ENCODE peak calls at places on chromosome 6, in five cellular contexts. O is GM12878, W is hepatocyte, R is WERI-Rb-1, S is kidney epithelial cell. E is an unnamed sample.

GRCh38 chr6:47061631-47062300 is 19.6 kb upstream of the ADGRF1 start:
- DNase-seq in O (no peak), W (no peak), R (peak; percentile 54), S (no peak), E (no peak)

GRCh38 chr6:137241481-137242011 is 22.4 kb upstream of the IFNGR1 start:
- DNase-seq in O (no peak), W (peak; percentile 48), R (no peak), S (no peak), E (peak; percentile 55)

GRCh38 chr6:89591745-89592144 is 46.8 kb downstream of the LYRM2 start:
- DNase-seq in O (no peak), W (no peak), R (no peak), S (no peak), E (no peak)

GRCh38 chr6:142045380-142046270 is 87.1 kb upstream of the GJE1 start:
- DNase-seq in O (no peak), W (no peak), R (no peak), S (no peak), E (no peak)

GRCh38 chr6:33490198-33490597 is 35.8 kb downstream of the ZBTB9 start:
- DNase-seq in O (no peak), W (peak; percentile 47), R (no peak), S (no peak), E (no peak)

GRCh38 chr6:3759656-3760245 is 8.2 kb upstream of the PXDC1 start:
- DNase-seq in O (no peak), W (no peak), R (no peak), S (no peak), E (peak; percentile 37)

GRCh38 chr6:43368517-43369160 is 808 bp downstream of the ZNF318 start:
- DNase-seq in O (no peak), W (peak; percentile 78), R (peak; percentile 67), S (no peak), E (no peak)

GRCh38 chr6:134436950-134437349 is 119.0 kb upstream of the SGK1 start:
- DNase-seq in O (peak; percentile 8), W (no peak), R (no peak), S (no peak), E (no peak)

GRCh38 chr6:130858498-130859160 is 31.4 kb downstream of the SMLR1 start:
- DNase-seq in O (no peak), W (peak; percentile 72), R (no peak), S (no peak), E (no peak)

GRCh38 chr6:136784910-136785746 is 7.1 kb downstream of the MAP3K5 start:
- DNase-seq in O (no peak), W (no peak), R (no peak), S (no peak), E (no peak)

GRCh38 chr6:137361701-137362100 is 132.5 kb downstream of the OLIG3 start:
- DNase-seq in O (no peak), W (no peak), R (no peak), S (no peak), E (no peak)

GRCh38 chr6:6678185-6678671 is 89.7 kb downstream of the LY86 start:
- DNase-seq in O (no peak), W (peak; percentile 74), R (no peak), S (no peak), E (no peak)

GRCh38 chr6:168615837-168616236 is 174.9 kb downstream of the SMOC2 start:
- DNase-seq in O (no peak), W (no peak), R (no peak), S (no peak), E (no peak)

GRCh38 chr6:13916230-13916944 is 8.4 kb upstream of the RNF182 start:
- DNase-seq in O (no peak), W (peak; percentile 30), R (peak; percentile 74), S (no peak), E (no peak)

GRCh38 chr6:39196648-39197047 is 32.6 kb downstream of the KCNK5 start:
- DNase-seq in O (no peak), W (peak; percentile 48), R (no peak), S (no peak), E (no peak)

GRCh38 chr6:20907486-20908071 is 373.3 kb downstream of the CDKAL1 start:
- DNase-seq in O (no peak), W (no peak), R (peak; percentile 16), S (no peak), E (no peak)

GRCh38 chr6:108492131-108492766 is 68.5 kb upstream of the FOXO3 start:
- DNase-seq in O (no peak), W (peak; percentile 63), R (peak; percentile 9), S (peak; percentile 21), E (peak; percentile 7)

GRCh38 chr6:24667378-24667803 is 514 bp downstream of the ACOT13 start:
- DNase-seq in O (no peak), W (peak; percentile 76), R (no peak), S (no peak), E (no peak)

GRCh38 chr6:161163466-161164181 is 110.2 kb downstream of the AGPAT4 start:
- DNase-seq in O (no peak), W (no peak), R (no peak), S (no peak), E (no peak)

GRCh38 chr6:87682310-87682709 is 19.7 kb downstream of the AKIRIN2 start:
- DNase-seq in O (no peak), W (no peak), R (no peak), S (no peak), E (no peak)

GRCh38 chr6:6837541-6838080 is 249.1 kb downstream of the LY86 start:
- DNase-seq in O (no peak), W (no peak), R (no peak), S (no peak), E (no peak)

GRCh38 chr6:127173541-127173940 is 55.1 kb downstream of the RSPO3 start:
- DNase-seq in O (no peak), W (no peak), R (no peak), S (no peak), E (no peak)

GRCh38 chr6:42424906-42425474 is 26.7 kb downstream of the TRERF1 start:
- DNase-seq in O (no peak), W (peak; percentile 74), R (no peak), S (no peak), E (no peak)

GRCh38 chr6:76416821-76417605 is 344.6 kb upstream of the IMPG1 start:
- DNase-seq in O (no peak), W (no peak), R (no peak), S (no peak), E (no peak)

GRCh38 chr6:19866900-19867627 is 29.9 kb downstream of the ID4 start:
- DNase-seq in O (no peak), W (no peak), R (no peak), S (peak; percentile 80), E (peak; percentile 21)

GRCh38 chr6:156633291-156633690 is 143.9 kb upstream of the ARID1B start:
- DNase-seq in O (no peak), W (no peak), R (no peak), S (no peak), E (no peak)

GRCh38 chr6:125149256-125150144 is 4.1 kb upstream of the TPD52L1 start:
- DNase-seq in O (no peak), W (no peak), R (no peak), S (peak; percentile 51), E (no peak)

GRCh38 chr6:111173341-111173740 is 86.0 kb downstream of the SLC16A10 start:
- DNase-seq in O (no peak), W (no peak), R (peak; percentile 65), S (no peak), E (no peak)

GRCh38 chr6:160952633-160953281 is 38.8 kb upstream of the MAP3K4 start:
- DNase-seq in O (no peak), W (no peak), R (no peak), S (no peak), E (no peak)

GRCh38 chr6:169185692-169186485 is 67.8 kb downstream of the THBS2 start:
- DNase-seq in O (no peak), W (no peak), R (no peak), S (no peak), E (no peak)

GRCh38 chr6:75381878-75382633 is 97.5 kb upstream of the TMEM30A start:
- DNase-seq in O (no peak), W (no peak), R (no peak), S (no peak), E (no peak)

GRCh38 chr6:113995632-113996031 is 24.7 kb upstream of the HDAC2 start:
- DNase-seq in O (no peak), W (peak; percentile 81), R (peak; percentile 59), S (peak; percentile 87), E (peak; percentile 92)

GRCh38 chr6:130140084-130140483 is 82.7 kb downstream of the SAMD3 start:
- DNase-seq in O (no peak), W (no peak), R (no peak), S (no peak), E (no peak)

GRCh38 chr6:2957696-2958330 is 13.6 kb downstream of the SERPINB6 start:
- DNase-seq in O (no peak), W (no peak), R (peak; percentile 52), S (no peak), E (no peak)

GRCh38 chr6:44698602-44699001 is 311.1 kb downstream of the CDC5L start:
- DNase-seq in O (no peak), W (no peak), R (no peak), S (no peak), E (no peak)

GRCh38 chr6:132251711-132252110 is 149.6 kb downstream of the MOXD1 start:
- DNase-seq in O (no peak), W (no peak), R (no peak), S (no peak), E (no peak)

DNA sequence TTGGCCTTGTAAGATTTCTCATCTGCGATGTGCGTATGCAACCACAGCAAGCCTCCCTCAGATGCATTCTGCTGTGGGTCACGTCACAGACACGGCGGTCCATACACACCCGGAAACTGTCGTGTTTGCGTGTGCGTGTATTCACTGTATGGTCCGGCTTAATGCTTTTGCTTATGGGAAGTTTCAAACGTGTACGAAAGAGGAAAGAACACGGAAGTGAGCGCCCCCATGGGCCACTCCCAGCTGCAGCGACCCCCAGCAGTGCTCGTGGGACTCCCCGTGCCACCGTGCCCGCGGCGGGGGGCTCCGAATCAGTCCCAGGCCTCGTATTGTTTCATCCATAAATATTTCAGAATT is 10.2 kb downstream of the DLL1 start:
- DNase-seq in O (no peak), W (no peak), R (no peak), S (no peak), E (no peak)
- H3K4me3 ChIP-seq in O (no peak overlapping the region), W (no peak overlapping the region), R (no peak overlapping the region), S (peak overlapping the region; percentile 23), E (peak overlapping the region; percentile 17)

GRCh38 chr6:96394727-96395126 is 126.9 kb upstream of the UFL1 start:
- DNase-seq in O (no peak), W (peak; percentile 19), R (peak; percentile 21), S (no peak), E (no peak)
- TF ChIP-seq CTCF in O (peak; percentile 37), W (peak; percentile 44), R (peak; percentile 70), S (peak; percentile 41), E (no peak)

GRCh38 chr6:26216886-26217713 is 129.9 kb downstream of the HFE start:
- DNase-seq in O (no peak), W (peak; percentile 96), R (no peak), S (no peak), E (peak; percentile 48)
- H3K27me3 ChIP-seq in O (no peaks in the 10 kb centered on the region), W (no peaks in the 10 kb centered on the region), R (no peaks in the 10 kb centered on the region), S (no peaks in the 10 kb centered on the region), E (no peaks in the 10 kb centered on the region)

DNA sequence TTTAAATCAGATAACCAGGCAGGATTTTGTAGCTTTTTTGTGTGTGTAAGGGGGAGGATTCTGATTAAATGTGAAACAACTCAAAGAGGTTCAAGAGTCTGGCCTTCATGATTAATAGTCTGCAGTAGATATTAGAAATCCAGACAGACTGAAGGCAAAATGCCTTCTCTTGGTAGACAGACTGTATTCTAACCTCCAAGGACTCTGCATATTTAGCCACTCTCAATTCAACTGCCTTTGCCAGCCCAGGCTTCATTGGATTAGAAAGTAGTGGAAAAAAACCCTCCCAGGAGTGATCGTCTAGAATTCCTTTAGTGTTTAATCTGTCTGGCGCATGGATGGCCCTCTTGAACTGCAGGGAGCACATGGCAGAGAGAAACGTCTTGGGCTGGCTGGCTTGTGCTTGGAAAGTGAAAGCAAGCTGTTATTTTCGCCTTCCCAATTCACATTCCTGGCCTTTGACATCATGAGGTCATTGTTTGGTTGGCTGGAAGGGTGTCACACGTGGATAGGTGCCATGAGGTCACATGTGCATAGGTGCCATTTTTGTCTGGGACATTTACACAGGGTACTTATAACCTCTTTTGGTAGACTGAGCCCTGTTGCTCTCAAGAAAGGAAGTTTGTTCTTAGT is 30.8 kb upstream of the NEDD9 start:
- DNase-seq in O (no peak), W (peak; percentile 65), R (no peak), S (peak; percentile 69), E (no peak)
- H3K4me3 ChIP-seq in O (no peak overlapping the region), W (no peak overlapping the region), R (no peak overlapping the region), S (no peak overlapping the region), E (no peak overlapping the region)

E was measured in BJ.